ENCODE peak calls at places on chromosome 13, in eight cellular contexts. O, V, E, U, A, Q, L and Y are unnamed samples.

GRCh38 chr13:33174491-33174890 is 111.1 kb downstream of the STARD13 start:
- DNase-seq in O (no peak), V (no peak), E (no peak), U (no peak), A (no peak), Q (no peak), L (no peak), Y (no peak)

GRCh38 chr13:24271611-24272451 is 37.5 kb upstream of the C1QTNF9 start:
- DNase-seq in O (peak; percentile 58), V (no peak), E (no peak), U (peak; percentile 27), A (no peak), Q (peak; percentile 30), L (no peak), Y (no peak)

GRCh38 chr13:37984357-37984756 is 114.8 kb upstream of the TRPC4 start:
- DNase-seq in O (no peak), V (no peak), E (no peak), U (no peak), A (no peak), Q (no peak), L (no peak), Y (no peak)

GRCh38 chr13:99418663-99419140 is 82.6 kb upstream of the TM9SF2 start:
- DNase-seq in O (no peak), V (peak; percentile 14), E (no peak), U (no peak), A (no peak), Q (no peak), L (no peak), Y (no peak)

GRCh38 chr13:44819245-44819644 is 170.0 kb downstream of the NUFIP1 start:
- DNase-seq in O (peak; percentile 36), V (no peak), E (peak; percentile 45), U (no peak), A (no peak), Q (peak; percentile 89), L (no peak), Y (peak; percentile 22)

GRCh38 chr13:59343993-59344780 is 819.5 kb downstream of the DIAPH3 start:
- DNase-seq in O (no peak), V (no peak), E (no peak), U (no peak), A (no peak), Q (no peak), L (no peak), Y (no peak)

GRCh38 chr13:28442872-28443271 is 52.1 kb downstream of the FLT1 start:
- DNase-seq in O (no peak), V (no peak), E (no peak), U (no peak), A (no peak), Q (no peak), L (no peak), Y (no peak)

GRCh38 chr13:49622174-49622946 is 5.9 kb upstream of the ARL11 start:
- DNase-seq in O (no peak), V (no peak), E (no peak), U (no peak), A (no peak), Q (no peak), L (no peak), Y (no peak)

GRCh38 chr13:93320942-93321341 is 94.3 kb downstream of the GPC6 start:
- DNase-seq in O (no peak), V (no peak), E (no peak), U (no peak), A (no peak), Q (no peak), L (no peak), Y (no peak)

GRCh38 chr13:110593430-110594130 is 21.8 kb upstream of the NAXD start:
- DNase-seq in O (no peak), V (no peak), E (no peak), U (no peak), A (peak; percentile 8), Q (peak; percentile 72), L (no peak), Y (no peak)

GRCh38 chr13:83065136-83065535 is 817.1 kb downstream of the SLITRK1 start:
- DNase-seq in O (no peak), V (no peak), E (no peak), U (no peak), A (no peak), Q (peak; percentile 21), L (no peak), Y (no peak)

GRCh38 chr13:73870036-73870741 is 264.0 kb downstream of the KLF12 start:
- DNase-seq in O (no peak), V (no peak), E (no peak), U (no peak), A (no peak), Q (no peak), L (no peak), Y (no peak)

GRCh38 chr13:46173656-46174055 is 8.3 kb downstream of the LCP1 start:
- DNase-seq in O (no peak), V (no peak), E (no peak), U (no peak), A (no peak), Q (no peak), L (no peak), Y (no peak)

GRCh38 chr13:42001580-42001979 is 40.7 kb upstream of the VWA8 start:
- DNase-seq in O (no peak), V (no peak), E (no peak), U (no peak), A (no peak), Q (peak; percentile 19), L (peak; percentile 25), Y (no peak)

GRCh38 chr13:105410602-105411001 is 1124.9 kb downstream of the EFNB2 start:
- DNase-seq in O (no peak), V (peak; percentile 62), E (no peak), U (peak; percentile 47), A (no peak), Q (peak; percentile 25), L (no peak), Y (no peak)

GRCh38 chr13:85772379-85772778 is 26.8 kb downstream of the SLITRK6 start:
- DNase-seq in O (no peak), V (no peak), E (no peak), U (no peak), A (no peak), Q (peak; percentile 59), L (no peak), Y (no peak)

GRCh38 chr13:48431987-48432615 is 19.2 kb upstream of the LPAR6 start:
- DNase-seq in O (no peak), V (no peak), E (no peak), U (no peak), A (no peak), Q (no peak), L (no peak), Y (no peak)

GRCh38 chr13:99985243-99985874 is 3.8 kb downstream of the ZIC2 start:
- DNase-seq in O (no peak), V (no peak), E (no peak), U (no peak), A (no peak), Q (no peak), L (no peak), Y (no peak)

GRCh38 chr13:76225815-76226489 is 589.8 kb downstream of the LMO7 start:
- DNase-seq in O (no peak), V (no peak), E (no peak), U (no peak), A (no peak), Q (no peak), L (no peak), Y (no peak)

GRCh38 chr13:99425485-99426341 is 75.6 kb upstream of the TM9SF2 start:
- DNase-seq in O (no peak), V (no peak), E (no peak), U (no peak), A (no peak), Q (no peak), L (no peak), Y (no peak)

GRCh38 chr13:20353973-20354372 is 121.9 kb upstream of the GJB6 start:
- DNase-seq in O (no peak), V (no peak), E (no peak), U (no peak), A (peak; percentile 2), Q (no peak), L (no peak), Y (no peak)

GRCh38 chr13:35818577-35819165 is 312.5 kb downstream of the DCLK1 start:
- DNase-seq in O (no peak), V (no peak), E (no peak), U (no peak), A (no peak), Q (peak; percentile 35), L (no peak), Y (peak; percentile 2)

GRCh38 chr13:31699650-31700049 is 39.7 kb upstream of the RXFP2 start:
- DNase-seq in O (no peak), V (no peak), E (no peak), U (peak; percentile 5), A (no peak), Q (no peak), L (no peak), Y (no peak)

GRCh38 chr13:96003304-96003703 is 49.9 kb downstream of the UGGT2 start:
- DNase-seq in O (no peak), V (no peak), E (peak; percentile 0), U (no peak), A (no peak), Q (no peak), L (no peak), Y (no peak)

GRCh38 chr13:74930402-74931165 is 551.4 kb downstream of the TBC1D4 start:
- DNase-seq in O (no peak), V (no peak), E (no peak), U (no peak), A (peak; percentile 9), Q (peak; percentile 14), L (no peak), Y (no peak)

GRCh38 chr13:33017410-33017929 is 1.2 kb downstream of the KL start:
- DNase-seq in O (peak; percentile 31), V (no peak), E (no peak), U (peak; percentile 18), A (no peak), Q (no peak), L (no peak), Y (peak; percentile 5)

GRCh38 chr13:33184131-33184485 is 101.4 kb downstream of the STARD13 start:
- DNase-seq in O (no peak), V (no peak), E (no peak), U (no peak), A (no peak), Q (no peak), L (no peak), Y (no peak)

GRCh38 chr13:77523834-77524728 is 11.4 kb upstream of the SCEL start:
- DNase-seq in O (no peak), V (no peak), E (no peak), U (no peak), A (no peak), Q (no peak), L (no peak), Y (no peak)

GRCh38 chr13:22915442-22916082 is 265.2 kb upstream of the SGCG start:
- DNase-seq in O (no peak), V (no peak), E (no peak), U (peak; percentile 58), A (no peak), Q (peak; percentile 1), L (no peak), Y (no peak)

GRCh38 chr13:54890976-54891375 is 1862.4 kb downstream of the OLFM4 start:
- DNase-seq in O (no peak), V (no peak), E (no peak), U (no peak), A (no peak), Q (no peak), L (no peak), Y (no peak)

GRCh38 chr13:26656919-26657318 is 99.4 kb downstream of the WASF3 start:
- DNase-seq in O (no peak), V (no peak), E (no peak), U (no peak), A (no peak), Q (peak; percentile 9), L (no peak), Y (no peak)

GRCh38 chr13:100088648-100089601 is at the start of gene PCCA:
- DNase-seq in O (peak; percentile 76), V (peak; percentile 91), E (peak; percentile 94), U (peak; percentile 98), A (peak; percentile 72), Q (peak; percentile 92), L (peak; percentile 84), Y (peak; percentile 45)

GRCh38 chr13:92591117-92591516 is 635.5 kb upstream of the GPC6 start:
- DNase-seq in O (no peak), V (no peak), E (no peak), U (no peak), A (no peak), Q (no peak), L (no peak), Y (no peak)

GRCh38 chr13:48819376-48819775 is 156.3 kb upstream of the FNDC3A start:
- DNase-seq in O (no peak), V (no peak), E (no peak), U (no peak), A (no peak), Q (no peak), L (no peak), Y (no peak)